ENCODE peak calls at places on chromosomes 13 and 19, in four cellular contexts. One of them, this sample, is unnamed.

GRCh38 chr19:5667751-5668271 is 12.5 kb downstream of the MICOS13 start:
- DNase-seq in epithelial cell of esophagus: no peak
- DNase-seq in dorsolateral prefrontal cortex: no peak
- DNase-seq in sigmoid colon: no peak
- DNase-seq in this sample: no peak

GRCh38 chr13:54733639-54734038 is 1705.0 kb downstream of the OLFM4 start:
- DNase-seq in epithelial cell of esophagus: no peak
- DNase-seq in dorsolateral prefrontal cortex: no peak
- DNase-seq in sigmoid colon: no peak
- DNase-seq in this sample: no peak

GRCh38 chr13:27966641-27967202 is 2.4 kb downstream of the CDX2 start:
- DNase-seq in epithelial cell of esophagus: no peak
- DNase-seq in dorsolateral prefrontal cortex: no peak
- DNase-seq in sigmoid colon: no peak
- DNase-seq in this sample: no peak

GRCh38 chr19:9877775-9878510 is 42.8 kb downstream of the PIN1 start:
- DNase-seq in epithelial cell of esophagus: peak
- DNase-seq in dorsolateral prefrontal cortex: no peak
- DNase-seq in sigmoid colon: no peak
- DNase-seq in this sample: no peak

GRCh38 chr13:32443111-32443510 is 15.2 kb upstream of the N4BP2L1 start:
- DNase-seq in epithelial cell of esophagus: peak
- DNase-seq in dorsolateral prefrontal cortex: no peak
- DNase-seq in sigmoid colon: no peak
- DNase-seq in this sample: no peak

GRCh38 chr13:23175920-23176319 is 4.9 kb upstream of the SGCG start:
- DNase-seq in epithelial cell of esophagus: peak
- DNase-seq in dorsolateral prefrontal cortex: no peak
- DNase-seq in sigmoid colon: no peak
- DNase-seq in this sample: no peak

GRCh38 chr19:16371540-16371986 is 46.9 kb downstream of the KLF2 start:
- DNase-seq in epithelial cell of esophagus: no peak
- DNase-seq in dorsolateral prefrontal cortex: no peak
- DNase-seq in sigmoid colon: no peak
- DNase-seq in this sample: no peak

GRCh38 chr19:17205237-17206140 is 9.7 kb upstream of the USE1 start:
- DNase-seq in epithelial cell of esophagus: peak
- DNase-seq in dorsolateral prefrontal cortex: peak
- DNase-seq in sigmoid colon: peak
- DNase-seq in this sample: no peak

GRCh38 chr19:33143897-33144405 is 12.0 kb downstream of the WDR88 start:
- DNase-seq in epithelial cell of esophagus: peak
- DNase-seq in dorsolateral prefrontal cortex: peak
- DNase-seq in sigmoid colon: peak
- DNase-seq in this sample: peak

GRCh38 chr19:38695832-38696732 is 48.2 kb downstream of the CAPN12 start:
- DNase-seq in epithelial cell of esophagus: no peak
- DNase-seq in dorsolateral prefrontal cortex: no peak
- DNase-seq in sigmoid colon: no peak
- DNase-seq in this sample: no peak

GRCh38 chr19:35518313-35518712 is 4.9 kb upstream of the DMKN start:
- DNase-seq in epithelial cell of esophagus: peak
- DNase-seq in dorsolateral prefrontal cortex: no peak
- DNase-seq in sigmoid colon: no peak
- DNase-seq in this sample: no peak

DNA sequence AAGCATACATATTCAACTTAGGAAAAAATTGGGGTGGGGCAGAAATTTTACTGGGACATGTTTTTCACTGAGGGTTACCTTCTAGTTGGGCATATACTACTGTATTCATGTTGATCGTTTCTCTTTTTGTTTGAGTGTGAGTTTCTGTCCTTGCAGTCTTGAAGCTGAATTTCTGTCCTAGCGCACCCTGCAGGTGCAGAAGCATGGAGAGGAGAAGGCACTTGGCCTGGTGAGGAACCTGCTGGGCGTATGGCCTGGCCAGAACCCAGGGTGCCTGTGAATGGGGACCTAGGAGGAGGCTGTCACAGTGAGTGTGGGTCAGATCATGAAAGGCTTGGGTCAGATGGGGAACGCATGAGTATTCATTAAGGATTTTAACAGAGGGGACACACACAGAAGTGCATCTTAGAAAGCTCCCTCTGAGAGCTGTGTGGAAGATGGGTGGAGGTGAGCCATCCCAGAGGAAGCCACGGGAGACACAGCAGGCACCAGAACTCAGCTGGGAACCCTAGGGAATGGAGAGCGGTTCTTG is 36.8 kb downstream of the SERP2 start:
- DNase-seq in epithelial cell of esophagus: no peak
- DNase-seq in dorsolateral prefrontal cortex: no peak
- DNase-seq in sigmoid colon: no peak
- DNase-seq in this sample: no peak
- TF ChIP-seq CTCF in epithelial cell of esophagus: no peak
- TF ChIP-seq CTCF in dorsolateral prefrontal cortex: no peak
- TF ChIP-seq CTCF in sigmoid colon: no peak
- TF ChIP-seq CTCF in this sample: no peak

GRCh38 chr19:14030997-14031718 is 404 bp upstream of the IL27RA start:
- DNase-seq in epithelial cell of esophagus: no peak
- DNase-seq in dorsolateral prefrontal cortex: no peak
- DNase-seq in sigmoid colon: no peak
- DNase-seq in this sample: no peak
- TF ChIP-seq CTCF in epithelial cell of esophagus: no peak
- TF ChIP-seq CTCF in dorsolateral prefrontal cortex: no peak
- TF ChIP-seq CTCF in sigmoid colon: no peak
- TF ChIP-seq CTCF in this sample: no peak

GRCh38 chr19:41228486-41228885 is 9.5 kb downstream of the AXL start:
- DNase-seq in epithelial cell of esophagus: no peak
- DNase-seq in dorsolateral prefrontal cortex: no peak
- DNase-seq in sigmoid colon: no peak
- DNase-seq in this sample: no peak

GRCh38 chr19:41225238-41226052 is 6.4 kb downstream of the AXL start:
- DNase-seq in epithelial cell of esophagus: peak
- DNase-seq in dorsolateral prefrontal cortex: no peak
- DNase-seq in sigmoid colon: peak
- DNase-seq in this sample: no peak

GRCh38 chr19:41224632-41225031 is 5.6 kb downstream of the AXL start:
- DNase-seq in epithelial cell of esophagus: no peak
- DNase-seq in dorsolateral prefrontal cortex: no peak
- DNase-seq in sigmoid colon: no peak
- DNase-seq in this sample: no peak

GRCh38 chr19:41226874-41227390 is 7.9 kb downstream of the AXL start:
- DNase-seq in epithelial cell of esophagus: no peak
- DNase-seq in dorsolateral prefrontal cortex: no peak
- DNase-seq in sigmoid colon: no peak
- DNase-seq in this sample: no peak

DNA sequence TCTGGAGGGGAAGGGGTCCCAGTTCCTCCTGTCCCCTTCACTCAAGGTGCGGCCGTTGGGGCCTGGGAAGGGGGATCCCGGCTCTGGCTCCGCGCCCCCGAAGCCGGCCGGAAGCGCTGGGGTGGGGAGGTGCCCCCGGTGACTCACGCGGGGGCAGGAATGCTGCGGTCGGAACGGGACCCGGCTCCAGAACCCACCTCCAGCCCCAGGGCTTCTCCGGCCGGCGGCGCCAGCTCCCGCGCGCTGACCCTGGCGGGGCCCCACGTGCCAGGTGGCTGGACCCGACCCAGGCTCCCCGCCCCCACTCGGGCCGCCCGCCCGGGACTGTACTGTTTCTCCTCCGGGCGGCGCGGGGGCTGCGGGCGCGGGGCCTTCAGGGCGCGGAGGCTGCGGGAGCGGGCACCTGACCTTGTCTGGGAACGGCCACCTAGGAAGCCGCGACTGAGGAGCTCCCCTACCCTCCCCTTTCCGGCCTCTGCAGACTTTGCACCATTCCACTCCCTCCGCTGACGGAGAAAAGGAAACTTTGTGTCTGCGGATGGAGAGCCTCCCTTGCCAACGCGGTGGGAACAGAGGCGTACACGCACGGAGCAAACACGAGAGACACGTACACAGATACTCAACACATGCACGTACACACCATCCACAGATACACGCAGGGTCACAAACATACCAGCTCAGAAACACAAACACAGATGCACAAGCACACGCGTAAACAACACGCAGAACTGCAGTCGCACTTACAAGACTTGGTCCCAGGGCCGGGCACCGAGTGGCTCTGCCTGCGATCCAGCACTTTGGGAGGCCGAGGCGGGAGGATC is 7.2 kb downstream of the AXL start:
- DNase-seq in epithelial cell of esophagus: peak
- DNase-seq in dorsolateral prefrontal cortex: no peak
- DNase-seq in sigmoid colon: peak
- DNase-seq in this sample: peak
- TF ChIP-seq CTCF in epithelial cell of esophagus: no peak
- TF ChIP-seq CTCF in dorsolateral prefrontal cortex: no peak
- TF ChIP-seq CTCF in sigmoid colon: peak
- TF ChIP-seq CTCF in this sample: no peak

GRCh38 chr19:1343026-1343425 is 40.7 kb upstream of the NDUFS7 start:
- DNase-seq in epithelial cell of esophagus: no peak
- DNase-seq in dorsolateral prefrontal cortex: no peak
- DNase-seq in sigmoid colon: no peak
- DNase-seq in this sample: no peak
- TF ChIP-seq CTCF in epithelial cell of esophagus: no peak
- TF ChIP-seq CTCF in dorsolateral prefrontal cortex: no peak
- TF ChIP-seq CTCF in sigmoid colon: no peak
- TF ChIP-seq CTCF in this sample: no peak

GRCh38 chr19:4624301-4624700 is 15.0 kb upstream of the TNFAIP8L1 start:
- DNase-seq in epithelial cell of esophagus: no peak
- DNase-seq in dorsolateral prefrontal cortex: no peak
- DNase-seq in sigmoid colon: no peak
- DNase-seq in this sample: no peak

GRCh38 chr19:4624733-4625362 is 14.5 kb upstream of the TNFAIP8L1 start:
- DNase-seq in epithelial cell of esophagus: peak
- DNase-seq in dorsolateral prefrontal cortex: peak
- DNase-seq in sigmoid colon: no peak
- DNase-seq in this sample: no peak

GRCh38 chr19:4619668-4620294 is 19.5 kb upstream of the TNFAIP8L1 start:
- DNase-seq in epithelial cell of esophagus: no peak
- DNase-seq in dorsolateral prefrontal cortex: no peak
- DNase-seq in sigmoid colon: no peak
- DNase-seq in this sample: no peak

GRCh38 chr19:4620675-4621074 is 18.6 kb upstream of the TNFAIP8L1 start:
- DNase-seq in epithelial cell of esophagus: no peak
- DNase-seq in dorsolateral prefrontal cortex: no peak
- DNase-seq in sigmoid colon: no peak
- DNase-seq in this sample: no peak

DNA sequence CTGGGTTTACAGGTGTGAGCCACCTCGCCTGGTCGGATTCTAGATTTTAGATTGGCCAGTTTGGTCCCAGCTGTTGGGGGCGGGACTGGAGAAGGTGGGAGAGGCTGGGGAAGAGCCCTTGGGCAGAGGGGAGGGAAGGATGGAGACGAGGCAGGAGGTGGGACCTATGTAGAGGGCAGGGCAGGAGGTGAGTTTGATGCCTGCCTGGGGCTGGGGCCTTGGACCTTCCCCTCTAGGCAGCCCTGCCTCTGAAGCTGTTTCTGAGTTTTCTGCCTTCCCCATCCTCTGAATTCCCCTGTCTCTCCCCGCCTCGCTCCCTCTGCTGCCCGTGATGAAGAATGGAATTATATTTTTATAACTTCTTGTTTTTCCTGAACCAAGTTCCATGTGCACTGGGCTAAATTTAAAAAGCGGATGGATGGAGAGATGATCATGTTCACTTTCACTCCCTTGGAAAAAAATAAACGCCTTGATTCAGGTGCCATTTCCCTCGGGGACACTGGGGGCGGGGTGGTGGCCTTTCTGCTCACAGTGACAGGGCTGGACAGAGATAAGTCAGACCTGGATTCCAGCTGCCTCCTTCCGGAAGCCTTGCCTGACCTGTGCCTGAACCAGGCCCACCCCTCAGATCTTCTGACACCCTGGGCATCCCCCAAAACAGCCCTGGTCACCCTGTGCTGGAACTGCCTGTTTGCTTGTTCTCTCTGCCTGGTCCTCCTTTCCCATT is 16.5 kb upstream of the TNFAIP8L1 start:
- DNase-seq in epithelial cell of esophagus: no peak
- DNase-seq in dorsolateral prefrontal cortex: no peak
- DNase-seq in sigmoid colon: no peak
- DNase-seq in this sample: no peak
- TF ChIP-seq CTCF in epithelial cell of esophagus: no peak
- TF ChIP-seq CTCF in dorsolateral prefrontal cortex: no peak
- TF ChIP-seq CTCF in sigmoid colon: no peak
- TF ChIP-seq CTCF in this sample: no peak

GRCh38 chr19:23286477-23286876 is 36.3 kb upstream of the ZNF724 start:
- DNase-seq in epithelial cell of esophagus: no peak
- DNase-seq in dorsolateral prefrontal cortex: no peak
- DNase-seq in sigmoid colon: no peak
- DNase-seq in this sample: no peak
- TF ChIP-seq CTCF in epithelial cell of esophagus: peak
- TF ChIP-seq CTCF in dorsolateral prefrontal cortex: peak
- TF ChIP-seq CTCF in sigmoid colon: no peak
- TF ChIP-seq CTCF in this sample: no peak

GRCh38 chr13:77919351-77920294 is 992 bp upstream of the EDNRB start:
- DNase-seq in epithelial cell of esophagus: peak
- DNase-seq in dorsolateral prefrontal cortex: peak
- DNase-seq in sigmoid colon: peak
- DNase-seq in this sample: peak

GRCh38 chr13:77915676-77916075 is 3.0 kb downstream of the EDNRB start:
- DNase-seq in epithelial cell of esophagus: no peak
- DNase-seq in dorsolateral prefrontal cortex: no peak
- DNase-seq in sigmoid colon: no peak
- DNase-seq in this sample: no peak

GRCh38 chr13:77916481-77916880 is 2.1 kb downstream of the EDNRB start:
- DNase-seq in epithelial cell of esophagus: no peak
- DNase-seq in dorsolateral prefrontal cortex: no peak
- DNase-seq in sigmoid colon: no peak
- DNase-seq in this sample: no peak

DNA sequence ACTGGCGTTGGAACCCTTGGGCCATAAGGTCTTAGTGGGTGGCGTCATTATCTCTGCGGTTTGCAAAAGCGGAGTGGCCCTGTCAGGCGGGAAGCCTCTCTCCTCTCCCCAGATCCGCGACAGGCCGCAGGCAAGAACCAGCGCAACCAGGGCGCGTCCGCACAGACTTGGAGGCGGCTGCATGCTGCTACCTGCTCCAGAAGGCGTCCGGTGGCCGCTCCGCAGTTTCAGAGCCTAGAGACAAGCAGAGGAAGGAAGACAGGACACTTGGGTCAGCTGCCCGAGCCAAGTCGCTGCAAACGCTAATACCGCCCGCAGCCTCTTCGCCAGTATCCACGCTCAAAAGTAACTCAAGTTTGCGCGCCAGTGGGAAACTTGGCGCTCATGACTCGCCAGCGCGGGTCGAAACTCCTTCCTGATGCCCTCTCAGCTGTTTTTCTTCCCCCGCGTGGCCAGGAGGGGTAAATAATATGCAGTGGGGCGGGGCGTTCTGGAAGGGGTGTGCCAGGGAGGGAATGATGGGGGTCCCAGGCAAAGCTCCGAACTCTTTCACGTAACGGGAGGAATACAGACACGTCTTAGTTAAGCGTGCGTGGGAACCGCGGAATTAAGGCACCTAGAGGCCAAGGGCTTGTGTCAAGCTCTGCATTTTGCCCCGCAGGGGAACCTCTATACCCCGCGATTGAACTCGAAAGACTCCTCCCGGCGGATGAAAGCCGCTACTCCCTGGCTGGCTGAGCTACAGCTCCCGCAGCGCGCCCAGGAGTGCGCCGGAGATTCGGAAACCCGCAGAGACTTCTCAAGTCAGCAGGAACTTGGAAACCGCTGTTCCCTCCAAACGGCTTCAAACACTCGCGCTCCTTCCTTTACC is at the start of gene EDNRB:
- DNase-seq in epithelial cell of esophagus: peak
- DNase-seq in dorsolateral prefrontal cortex: peak
- DNase-seq in sigmoid colon: peak
- DNase-seq in this sample: no peak
- TF ChIP-seq CTCF in epithelial cell of esophagus: no peak
- TF ChIP-seq CTCF in dorsolateral prefrontal cortex: no peak
- TF ChIP-seq CTCF in sigmoid colon: no peak
- TF ChIP-seq CTCF in this sample: no peak

GRCh38 chr19:56405062-56405461 is 930 bp downstream of the ZNF583 start:
- DNase-seq in epithelial cell of esophagus: no peak
- DNase-seq in dorsolateral prefrontal cortex: no peak
- DNase-seq in sigmoid colon: no peak
- DNase-seq in this sample: no peak
- TF ChIP-seq CTCF in epithelial cell of esophagus: no peak
- TF ChIP-seq CTCF in dorsolateral prefrontal cortex: no peak
- TF ChIP-seq CTCF in sigmoid colon: no peak
- TF ChIP-seq CTCF in this sample: no peak